ENCODE peak calls at places on chromosomes 7 and 10, in ten cellular contexts. One of them, this sample, is unnamed.

GRCh38 chr10:91711885-91712284 is 79.0 kb upstream of the PPP1R3C start:
- DNase-seq in NCI-H1930: no peak
- DNase-seq in occipital lobe: no peak
- DNase-seq in AG08395: no peak
- DNase-seq in fibroblast of the conjunctiva: no peak
- DNase-seq in GM03348: no peak
- DNase-seq in AG20443: no peak
- DNase-seq in PC-3: no peak
- DNase-seq in DMS153: no peak
- DNase-seq in left lung: no peak
- DNase-seq in this sample: no peak

GRCh38 chr10:131093346-131093745 is 218.2 kb downstream of the TCERG1L start:
- DNase-seq in NCI-H1930: no peak
- DNase-seq in occipital lobe: no peak
- DNase-seq in AG08395: no peak
- DNase-seq in fibroblast of the conjunctiva: no peak
- DNase-seq in GM03348: no peak
- DNase-seq in AG20443: no peak
- DNase-seq in PC-3: no peak
- DNase-seq in DMS153: no peak
- DNase-seq in left lung: no peak
- DNase-seq in this sample: no peak

GRCh38 chr7:73811760-73812168 is 19.0 kb upstream of the CLDN4 start:
- DNase-seq in NCI-H1930: peak
- DNase-seq in occipital lobe: no peak
- DNase-seq in AG08395: peak
- DNase-seq in fibroblast of the conjunctiva: peak
- DNase-seq in GM03348: peak
- DNase-seq in AG20443: peak
- DNase-seq in PC-3: peak
- DNase-seq in DMS153: no peak
- DNase-seq in left lung: peak
- DNase-seq in this sample: peak

GRCh38 chr10:60809157-60809556 is 30.9 kb downstream of the CDK1 start:
- DNase-seq in NCI-H1930: no peak
- DNase-seq in occipital lobe: no peak
- DNase-seq in AG08395: peak
- DNase-seq in fibroblast of the conjunctiva: peak
- DNase-seq in GM03348: peak
- DNase-seq in AG20443: peak
- DNase-seq in PC-3: peak
- DNase-seq in DMS153: no peak
- DNase-seq in left lung: no peak
- DNase-seq in this sample: no peak

GRCh38 chr10:2232479-2232878 is 495.2 kb upstream of the ADARB2 start:
- DNase-seq in NCI-H1930: no peak
- DNase-seq in occipital lobe: no peak
- DNase-seq in AG08395: no peak
- DNase-seq in fibroblast of the conjunctiva: no peak
- DNase-seq in GM03348: no peak
- DNase-seq in AG20443: no peak
- DNase-seq in PC-3: no peak
- DNase-seq in DMS153: no peak
- DNase-seq in left lung: no peak
- DNase-seq in this sample: no peak

GRCh38 chr10:112966191-112966855 is 16.3 kb downstream of the TCF7L2 start:
- DNase-seq in NCI-H1930: no peak
- DNase-seq in occipital lobe: no peak
- DNase-seq in AG08395: no peak
- DNase-seq in fibroblast of the conjunctiva: no peak
- DNase-seq in GM03348: no peak
- DNase-seq in AG20443: no peak
- DNase-seq in PC-3: no peak
- DNase-seq in DMS153: peak
- DNase-seq in left lung: no peak
- DNase-seq in this sample: no peak

GRCh38 chr10:33612116-33612515 is 277.6 kb upstream of the NRP1 start:
- DNase-seq in NCI-H1930: no peak
- DNase-seq in occipital lobe: no peak
- DNase-seq in AG08395: peak
- DNase-seq in fibroblast of the conjunctiva: no peak
- DNase-seq in GM03348: peak
- DNase-seq in AG20443: peak
- DNase-seq in PC-3: no peak
- DNase-seq in DMS153: no peak
- DNase-seq in left lung: no peak
- DNase-seq in this sample: no peak

GRCh38 chr10:102310356-102311024 is 65.2 kb downstream of the GBF1 start:
- DNase-seq in NCI-H1930: no peak
- DNase-seq in occipital lobe: no peak
- DNase-seq in AG08395: peak
- DNase-seq in fibroblast of the conjunctiva: no peak
- DNase-seq in GM03348: peak
- DNase-seq in AG20443: peak
- DNase-seq in PC-3: peak
- DNase-seq in DMS153: peak
- DNase-seq in left lung: no peak
- DNase-seq in this sample: no peak

GRCh38 chr7:114691605-114692004 is 230.3 kb upstream of the MDFIC start:
- DNase-seq in NCI-H1930: no peak
- DNase-seq in occipital lobe: no peak
- DNase-seq in AG08395: no peak
- DNase-seq in fibroblast of the conjunctiva: no peak
- DNase-seq in GM03348: no peak
- DNase-seq in AG20443: no peak
- DNase-seq in PC-3: no peak
- DNase-seq in DMS153: no peak
- DNase-seq in left lung: no peak
- DNase-seq in this sample: no peak

GRCh38 chr10:26622891-26623290 is 74.6 kb upstream of the PDSS1 start:
- DNase-seq in NCI-H1930: no peak
- DNase-seq in occipital lobe: no peak
- DNase-seq in AG08395: no peak
- DNase-seq in fibroblast of the conjunctiva: no peak
- DNase-seq in GM03348: no peak
- DNase-seq in AG20443: no peak
- DNase-seq in PC-3: no peak
- DNase-seq in DMS153: no peak
- DNase-seq in left lung: no peak
- DNase-seq in this sample: no peak

GRCh38 chr10:63366933-63367332 is 98.8 kb downstream of the JMJD1C start:
- DNase-seq in NCI-H1930: no peak
- DNase-seq in occipital lobe: no peak
- DNase-seq in AG08395: no peak
- DNase-seq in fibroblast of the conjunctiva: no peak
- DNase-seq in GM03348: no peak
- DNase-seq in AG20443: no peak
- DNase-seq in PC-3: no peak
- DNase-seq in DMS153: no peak
- DNase-seq in left lung: no peak
- DNase-seq in this sample: no peak

GRCh38 chr7:29636009-29636351 is 72.3 kb downstream of the PRR15 start:
- DNase-seq in NCI-H1930: no peak
- DNase-seq in occipital lobe: no peak
- DNase-seq in AG08395: no peak
- DNase-seq in fibroblast of the conjunctiva: no peak
- DNase-seq in GM03348: no peak
- DNase-seq in AG20443: no peak
- DNase-seq in PC-3: no peak
- DNase-seq in DMS153: no peak
- DNase-seq in left lung: no peak
- DNase-seq in this sample: no peak

GRCh38 chr7:128939075-128939860 is 1.5 kb downstream of the IRF5 start:
- DNase-seq in NCI-H1930: no peak
- DNase-seq in occipital lobe: no peak
- DNase-seq in AG08395: no peak
- DNase-seq in fibroblast of the conjunctiva: no peak
- DNase-seq in GM03348: no peak
- DNase-seq in AG20443: no peak
- DNase-seq in PC-3: no peak
- DNase-seq in DMS153: no peak
- DNase-seq in left lung: peak
- DNase-seq in this sample: no peak

GRCh38 chr7:66150471-66150870 is 35.8 kb downstream of the CRCP start:
- DNase-seq in NCI-H1930: no peak
- DNase-seq in occipital lobe: no peak
- DNase-seq in AG08395: peak
- DNase-seq in fibroblast of the conjunctiva: no peak
- DNase-seq in GM03348: peak
- DNase-seq in AG20443: peak
- DNase-seq in PC-3: no peak
- DNase-seq in DMS153: no peak
- DNase-seq in left lung: peak
- DNase-seq in this sample: no peak

GRCh38 chr10:60043561-60043960 is 137.2 kb upstream of the CCDC6 start:
- DNase-seq in NCI-H1930: no peak
- DNase-seq in occipital lobe: no peak
- DNase-seq in AG08395: no peak
- DNase-seq in fibroblast of the conjunctiva: no peak
- DNase-seq in GM03348: no peak
- DNase-seq in AG20443: no peak
- DNase-seq in PC-3: no peak
- DNase-seq in DMS153: no peak
- DNase-seq in left lung: no peak
- DNase-seq in this sample: no peak

GRCh38 chr7:67618569-67619543 is 622.2 kb downstream of the TYW1 start:
- DNase-seq in NCI-H1930: no peak
- DNase-seq in occipital lobe: no peak
- DNase-seq in AG08395: peak
- DNase-seq in fibroblast of the conjunctiva: no peak
- DNase-seq in GM03348: peak
- DNase-seq in AG20443: peak
- DNase-seq in PC-3: no peak
- DNase-seq in DMS153: peak
- DNase-seq in left lung: no peak
- DNase-seq in this sample: no peak

GRCh38 chr10:80498833-80499671 is 38.6 kb upstream of the SH2D4B start:
- DNase-seq in NCI-H1930: no peak
- DNase-seq in occipital lobe: peak
- DNase-seq in AG08395: peak
- DNase-seq in fibroblast of the conjunctiva: peak
- DNase-seq in GM03348: peak
- DNase-seq in AG20443: peak
- DNase-seq in PC-3: no peak
- DNase-seq in DMS153: no peak
- DNase-seq in left lung: peak
- DNase-seq in this sample: no peak

GRCh38 chr7:146875222-146875785 is 758.7 kb downstream of the CNTNAP2 start:
- DNase-seq in NCI-H1930: no peak
- DNase-seq in occipital lobe: no peak
- DNase-seq in AG08395: no peak
- DNase-seq in fibroblast of the conjunctiva: no peak
- DNase-seq in GM03348: no peak
- DNase-seq in AG20443: no peak
- DNase-seq in PC-3: no peak
- DNase-seq in DMS153: no peak
- DNase-seq in left lung: no peak
- DNase-seq in this sample: no peak

GRCh38 chr7:50339990-50340500 is 35.5 kb downstream of the IKZF1 start:
- DNase-seq in NCI-H1930: no peak
- DNase-seq in occipital lobe: no peak
- DNase-seq in AG08395: no peak
- DNase-seq in fibroblast of the conjunctiva: no peak
- DNase-seq in GM03348: no peak
- DNase-seq in AG20443: no peak
- DNase-seq in PC-3: no peak
- DNase-seq in DMS153: peak
- DNase-seq in left lung: no peak
- DNase-seq in this sample: no peak

GRCh38 chr10:52879651-52880050 is 107.1 kb upstream of the MBL2 start:
- DNase-seq in NCI-H1930: no peak
- DNase-seq in occipital lobe: no peak
- DNase-seq in AG08395: no peak
- DNase-seq in fibroblast of the conjunctiva: no peak
- DNase-seq in GM03348: no peak
- DNase-seq in AG20443: no peak
- DNase-seq in PC-3: peak
- DNase-seq in DMS153: no peak
- DNase-seq in left lung: no peak
- DNase-seq in this sample: no peak

GRCh38 chr7:135199439-135199838 is 11.9 kb downstream of the WDR91 start:
- DNase-seq in NCI-H1930: no peak
- DNase-seq in occipital lobe: no peak
- DNase-seq in AG08395: no peak
- DNase-seq in fibroblast of the conjunctiva: no peak
- DNase-seq in GM03348: no peak
- DNase-seq in AG20443: no peak
- DNase-seq in PC-3: no peak
- DNase-seq in DMS153: no peak
- DNase-seq in left lung: no peak
- DNase-seq in this sample: no peak

GRCh38 chr7:30775992-30776391 is 4.8 kb downstream of the MINDY4 start:
- DNase-seq in NCI-H1930: no peak
- DNase-seq in occipital lobe: no peak
- DNase-seq in AG08395: no peak
- DNase-seq in fibroblast of the conjunctiva: no peak
- DNase-seq in GM03348: no peak
- DNase-seq in AG20443: no peak
- DNase-seq in PC-3: no peak
- DNase-seq in DMS153: no peak
- DNase-seq in left lung: no peak
- DNase-seq in this sample: no peak

GRCh38 chr10:3648179-3648975 is 136.6 kb downstream of the KLF6 start:
- DNase-seq in NCI-H1930: no peak
- DNase-seq in occipital lobe: no peak
- DNase-seq in AG08395: no peak
- DNase-seq in fibroblast of the conjunctiva: no peak
- DNase-seq in GM03348: no peak
- DNase-seq in AG20443: no peak
- DNase-seq in PC-3: no peak
- DNase-seq in DMS153: no peak
- DNase-seq in left lung: no peak
- DNase-seq in this sample: no peak

GRCh38 chr10:122234416-122234815 is 36.7 kb upstream of the BTBD16 start:
- DNase-seq in NCI-H1930: no peak
- DNase-seq in occipital lobe: no peak
- DNase-seq in AG08395: no peak
- DNase-seq in fibroblast of the conjunctiva: no peak
- DNase-seq in GM03348: no peak
- DNase-seq in AG20443: no peak
- DNase-seq in PC-3: no peak
- DNase-seq in DMS153: peak
- DNase-seq in left lung: no peak
- DNase-seq in this sample: no peak

GRCh38 chr10:1432161-1432560 is 305.2 kb downstream of the ADARB2 start:
- DNase-seq in NCI-H1930: no peak
- DNase-seq in occipital lobe: no peak
- DNase-seq in AG08395: no peak
- DNase-seq in fibroblast of the conjunctiva: no peak
- DNase-seq in GM03348: no peak
- DNase-seq in AG20443: no peak
- DNase-seq in PC-3: peak
- DNase-seq in DMS153: no peak
- DNase-seq in left lung: no peak
- DNase-seq in this sample: no peak

GRCh38 chr10:17669185-17669872 is 25.4 kb downstream of the STAM start:
- DNase-seq in NCI-H1930: no peak
- DNase-seq in occipital lobe: no peak
- DNase-seq in AG08395: no peak
- DNase-seq in fibroblast of the conjunctiva: no peak
- DNase-seq in GM03348: no peak
- DNase-seq in AG20443: no peak
- DNase-seq in PC-3: no peak
- DNase-seq in DMS153: no peak
- DNase-seq in left lung: no peak
- DNase-seq in this sample: no peak

GRCh38 chr7:30694218-30694745 is 12.0 kb upstream of the CRHR2 start:
- DNase-seq in NCI-H1930: no peak
- DNase-seq in occipital lobe: no peak
- DNase-seq in AG08395: no peak
- DNase-seq in fibroblast of the conjunctiva: no peak
- DNase-seq in GM03348: no peak
- DNase-seq in AG20443: no peak
- DNase-seq in PC-3: no peak
- DNase-seq in DMS153: no peak
- DNase-seq in left lung: no peak
- DNase-seq in this sample: no peak

GRCh38 chr10:114766470-114766869 is 55.1 kb upstream of the FHIP2A start:
- DNase-seq in NCI-H1930: no peak
- DNase-seq in occipital lobe: no peak
- DNase-seq in AG08395: no peak
- DNase-seq in fibroblast of the conjunctiva: no peak
- DNase-seq in GM03348: no peak
- DNase-seq in AG20443: no peak
- DNase-seq in PC-3: peak
- DNase-seq in DMS153: no peak
- DNase-seq in left lung: no peak
- DNase-seq in this sample: no peak